ENCODE peak calls at places on chromosomes 2 and 18, in five cellular contexts. B, E, F, J and M are unnamed samples.

GRCh38 chr2:183759033-183759432 is 634.8 kb downstream of the NUP35 start:
- DNase-seq in B (no peak), J (no peak), E (no peak), F (no peak), M (no peak)

GRCh38 chr2:64166637-64167420 is 22.6 kb upstream of the PELI1 start:
- DNase-seq in E (no peak), B (no peak), J (peak; percentile 58), F (no peak), M (no peak)

GRCh38 chr2:23532311-23533013 is 147.5 kb downstream of the KLHL29 start:
- DNase-seq in J (no peak), F (no peak), E (no peak), B (no peak), M (no peak)

GRCh38 chr2:128436498-128437180 is 118.0 kb upstream of the HS6ST1 start:
- DNase-seq in E (no peak), F (no peak), B (no peak), J (no peak), M (no peak)

GRCh38 chr18:7614030-7614429 is 46.9 kb downstream of the PTPRM start:
- DNase-seq in F (no peak), J (no peak), B (no peak), E (no peak), M (no peak)

GRCh38 chr18:49170145-49170544 is 219.4 kb upstream of the SMAD7 start:
- DNase-seq in B (no peak), F (no peak), J (no peak), E (no peak), M (no peak)

GRCh38 chr2:190791347-190791982 is 89.2 kb upstream of the GLS start:
- DNase-seq in J (peak; percentile 84), F (peak; percentile 31), E (peak; percentile 54), B (no peak), M (no peak)

GRCh38 chr2:138922973-138923563 is 142.9 kb upstream of the NXPH2 start:
- DNase-seq in F (no peak), B (no peak), J (peak; percentile 42), E (peak; percentile 27), M (peak; percentile 15)

GRCh38 chr2:16612490-16612889 is 53.1 kb downstream of the CYRIA start:
- DNase-seq in E (no peak), J (no peak), B (no peak), F (no peak), M (no peak)

GRCh38 chr2:217060516-217060915 is 200.7 kb upstream of the TNP1 start:
- DNase-seq in B (no peak), F (no peak), J (no peak), E (no peak), M (no peak)